ENCODE peak calls at places on chromosomes 12 and 14, in eight cellular contexts. One of them, this sample, is unnamed.

GRCh38 chr12:110270125-110270962 is 10.7 kb upstream of the ATP2A2 start:
- DNase-seq in esophagus muscularis mucosa: no peak
- DNase-seq in CD4-positive, alpha-beta T cell: no peak
- DNase-seq in mammary epithelial cell: peak; percentile 50
- DNase-seq in psoas muscle: peak; percentile 86
- DNase-seq in tibial artery: no peak
- DNase-seq in esophagus squamous epithelium: no peak
- DNase-seq in upper lobe of right lung: no peak
- DNase-seq in this sample: no peak

GRCh38 chr12:1527789-1528188 is 66.6 kb downstream of the FBXL14 start:
- DNase-seq in esophagus muscularis mucosa: no peak
- DNase-seq in CD4-positive, alpha-beta T cell: no peak
- DNase-seq in mammary epithelial cell: peak; percentile 84
- DNase-seq in psoas muscle: no peak
- DNase-seq in tibial artery: no peak
- DNase-seq in esophagus squamous epithelium: no peak
- DNase-seq in upper lobe of right lung: peak; percentile 26
- DNase-seq in this sample: no peak

GRCh38 chr12:106498056-106498455 is 84.7 kb upstream of the RFX4 start:
- DNase-seq in esophagus muscularis mucosa: no peak
- DNase-seq in CD4-positive, alpha-beta T cell: no peak
- DNase-seq in mammary epithelial cell: peak; percentile 34
- DNase-seq in psoas muscle: no peak
- DNase-seq in tibial artery: no peak
- DNase-seq in esophagus squamous epithelium: no peak
- DNase-seq in upper lobe of right lung: no peak
- DNase-seq in this sample: no peak

GRCh38 chr12:28506271-28506670 is 316.0 kb downstream of the CCDC91 start:
- DNase-seq in esophagus muscularis mucosa: no peak
- DNase-seq in CD4-positive, alpha-beta T cell: no peak
- DNase-seq in mammary epithelial cell: no peak
- DNase-seq in psoas muscle: no peak
- DNase-seq in tibial artery: no peak
- DNase-seq in esophagus squamous epithelium: no peak
- DNase-seq in upper lobe of right lung: no peak
- DNase-seq in this sample: no peak

GRCh38 chr14:42149609-42150261 is 543.1 kb downstream of the LRFN5 start:
- DNase-seq in esophagus muscularis mucosa: no peak
- DNase-seq in CD4-positive, alpha-beta T cell: no peak
- DNase-seq in mammary epithelial cell: no peak
- DNase-seq in psoas muscle: no peak
- DNase-seq in tibial artery: no peak
- DNase-seq in esophagus squamous epithelium: no peak
- DNase-seq in upper lobe of right lung: no peak
- DNase-seq in this sample: no peak

GRCh38 chr14:38070213-38070612 is 137.5 kb upstream of the SSTR1 start:
- DNase-seq in esophagus muscularis mucosa: no peak
- DNase-seq in CD4-positive, alpha-beta T cell: no peak
- DNase-seq in mammary epithelial cell: no peak
- DNase-seq in psoas muscle: no peak
- DNase-seq in tibial artery: no peak
- DNase-seq in esophagus squamous epithelium: no peak
- DNase-seq in upper lobe of right lung: no peak
- DNase-seq in this sample: no peak

GRCh38 chr14:75734848-75735247 is 73.8 kb downstream of the TTLL5 start:
- DNase-seq in esophagus muscularis mucosa: no peak
- DNase-seq in CD4-positive, alpha-beta T cell: no peak
- DNase-seq in mammary epithelial cell: no peak
- DNase-seq in psoas muscle: no peak
- DNase-seq in tibial artery: no peak
- DNase-seq in esophagus squamous epithelium: no peak
- DNase-seq in upper lobe of right lung: no peak
- DNase-seq in this sample: no peak

GRCh38 chr14:73771848-73772705 is 57.9 kb upstream of the PNMA1 start:
- DNase-seq in esophagus muscularis mucosa: no peak
- DNase-seq in CD4-positive, alpha-beta T cell: peak; percentile 54
- DNase-seq in mammary epithelial cell: peak; percentile 81
- DNase-seq in psoas muscle: peak; percentile 76
- DNase-seq in tibial artery: no peak
- DNase-seq in esophagus squamous epithelium: no peak
- DNase-seq in upper lobe of right lung: peak; percentile 86
- DNase-seq in this sample: no peak

GRCh38 chr14:37889087-37889486 is 293.7 kb downstream of the TTC6 start:
- DNase-seq in esophagus muscularis mucosa: no peak
- DNase-seq in CD4-positive, alpha-beta T cell: no peak
- DNase-seq in mammary epithelial cell: no peak
- DNase-seq in psoas muscle: no peak
- DNase-seq in tibial artery: no peak
- DNase-seq in esophagus squamous epithelium: no peak
- DNase-seq in upper lobe of right lung: no peak
- DNase-seq in this sample: no peak

GRCh38 chr12:58895053-58895452 is 25.3 kb downstream of the LRIG3 start:
- DNase-seq in esophagus muscularis mucosa: no peak
- DNase-seq in CD4-positive, alpha-beta T cell: no peak
- DNase-seq in mammary epithelial cell: no peak
- DNase-seq in psoas muscle: no peak
- DNase-seq in tibial artery: no peak
- DNase-seq in esophagus squamous epithelium: no peak
- DNase-seq in upper lobe of right lung: no peak
- DNase-seq in this sample: no peak

GRCh38 chr14:61754627-61755381 is 7.4 kb upstream of the SNAPC1 start:
- DNase-seq in esophagus muscularis mucosa: no peak
- DNase-seq in CD4-positive, alpha-beta T cell: no peak
- DNase-seq in mammary epithelial cell: no peak
- DNase-seq in psoas muscle: no peak
- DNase-seq in tibial artery: no peak
- DNase-seq in esophagus squamous epithelium: no peak
- DNase-seq in upper lobe of right lung: no peak
- DNase-seq in this sample: no peak
- H3K27ac ChIP-seq in esophagus muscularis mucosa: no peak overlapping the region
- H3K27ac ChIP-seq in CD4-positive, alpha-beta T cell: no peak overlapping the region
- H3K27ac ChIP-seq in mammary epithelial cell: no peak overlapping the region
- H3K27ac ChIP-seq in psoas muscle: no peak overlapping the region
- H3K27ac ChIP-seq in tibial artery: no peak overlapping the region
- H3K27ac ChIP-seq in esophagus squamous epithelium: no peak overlapping the region
- H3K27ac ChIP-seq in upper lobe of right lung: no peak overlapping the region
- H3K27ac ChIP-seq in this sample: no peak overlapping the region

GRCh38 chr14:45253754-45254300 is 825 bp upstream of the MIS18BP1 start:
- DNase-seq in esophagus muscularis mucosa: no peak
- DNase-seq in CD4-positive, alpha-beta T cell: peak; percentile 7
- DNase-seq in mammary epithelial cell: peak; percentile 63
- DNase-seq in psoas muscle: peak; percentile 59
- DNase-seq in tibial artery: peak; percentile 25
- DNase-seq in esophagus squamous epithelium: no peak
- DNase-seq in upper lobe of right lung: peak; percentile 75
- DNase-seq in this sample: no peak
- H3K27ac ChIP-seq in esophagus muscularis mucosa: peak overlapping the region; percentile 93
- H3K27ac ChIP-seq in CD4-positive, alpha-beta T cell: peak overlapping the region; percentile 69
- H3K27ac ChIP-seq in mammary epithelial cell: peak overlapping the region; percentile 81
- H3K27ac ChIP-seq in psoas muscle: peak overlapping the region; percentile 87
- H3K27ac ChIP-seq in tibial artery: peak overlapping the region; percentile 85
- H3K27ac ChIP-seq in esophagus squamous epithelium: peak overlapping the region; percentile 88
- H3K27ac ChIP-seq in upper lobe of right lung: peak overlapping the region; percentile 98
- H3K27ac ChIP-seq in this sample: peak overlapping the region; percentile 96

GRCh38 chr14:96688629-96689028 is 108.6 kb upstream of the VRK1 start:
- DNase-seq in esophagus muscularis mucosa: no peak
- DNase-seq in CD4-positive, alpha-beta T cell: no peak
- DNase-seq in mammary epithelial cell: no peak
- DNase-seq in psoas muscle: no peak
- DNase-seq in tibial artery: no peak
- DNase-seq in esophagus squamous epithelium: no peak
- DNase-seq in upper lobe of right lung: no peak
- DNase-seq in this sample: no peak

GRCh38 chr14:96693252-96693820 is 103.8 kb upstream of the VRK1 start:
- DNase-seq in esophagus muscularis mucosa: no peak
- DNase-seq in CD4-positive, alpha-beta T cell: no peak
- DNase-seq in mammary epithelial cell: no peak
- DNase-seq in psoas muscle: no peak
- DNase-seq in tibial artery: no peak
- DNase-seq in esophagus squamous epithelium: no peak
- DNase-seq in upper lobe of right lung: no peak
- DNase-seq in this sample: no peak

GRCh38 chr14:96693986-96694385 is 103.2 kb upstream of the VRK1 start:
- DNase-seq in esophagus muscularis mucosa: no peak
- DNase-seq in CD4-positive, alpha-beta T cell: no peak
- DNase-seq in mammary epithelial cell: no peak
- DNase-seq in psoas muscle: no peak
- DNase-seq in tibial artery: no peak
- DNase-seq in esophagus squamous epithelium: no peak
- DNase-seq in upper lobe of right lung: no peak
- DNase-seq in this sample: no peak

GRCh38 chr14:96686126-96686525 is 111.1 kb upstream of the VRK1 start:
- DNase-seq in esophagus muscularis mucosa: no peak
- DNase-seq in CD4-positive, alpha-beta T cell: no peak
- DNase-seq in mammary epithelial cell: no peak
- DNase-seq in psoas muscle: no peak
- DNase-seq in tibial artery: no peak
- DNase-seq in esophagus squamous epithelium: no peak
- DNase-seq in upper lobe of right lung: no peak
- DNase-seq in this sample: no peak

GRCh38 chr14:96690713-96691383 is 106.3 kb upstream of the VRK1 start:
- DNase-seq in esophagus muscularis mucosa: no peak
- DNase-seq in CD4-positive, alpha-beta T cell: no peak
- DNase-seq in mammary epithelial cell: no peak
- DNase-seq in psoas muscle: no peak
- DNase-seq in tibial artery: no peak
- DNase-seq in esophagus squamous epithelium: no peak
- DNase-seq in upper lobe of right lung: no peak
- DNase-seq in this sample: no peak
- H3K27ac ChIP-seq in esophagus muscularis mucosa: no peak overlapping the region
- H3K27ac ChIP-seq in CD4-positive, alpha-beta T cell: no peak overlapping the region
- H3K27ac ChIP-seq in mammary epithelial cell: no peak overlapping the region
- H3K27ac ChIP-seq in psoas muscle: no peak overlapping the region
- H3K27ac ChIP-seq in tibial artery: no peak overlapping the region
- H3K27ac ChIP-seq in esophagus squamous epithelium: no peak overlapping the region
- H3K27ac ChIP-seq in upper lobe of right lung: no peak overlapping the region
- H3K27ac ChIP-seq in this sample: no peak overlapping the region

GRCh38 chr14:55120466-55121144 is 8.4 kb upstream of the LGALS3 start:
- DNase-seq in esophagus muscularis mucosa: no peak
- DNase-seq in CD4-positive, alpha-beta T cell: no peak
- DNase-seq in mammary epithelial cell: no peak
- DNase-seq in psoas muscle: no peak
- DNase-seq in tibial artery: no peak
- DNase-seq in esophagus squamous epithelium: no peak
- DNase-seq in upper lobe of right lung: no peak
- DNase-seq in this sample: no peak

GRCh38 chr14:55123101-55123500 is 6.0 kb upstream of the LGALS3 start:
- DNase-seq in esophagus muscularis mucosa: no peak
- DNase-seq in CD4-positive, alpha-beta T cell: no peak
- DNase-seq in mammary epithelial cell: peak; percentile 73
- DNase-seq in psoas muscle: no peak
- DNase-seq in tibial artery: no peak
- DNase-seq in esophagus squamous epithelium: no peak
- DNase-seq in upper lobe of right lung: no peak
- DNase-seq in this sample: no peak

GRCh38 chr14:55121628-55122440 is 7.2 kb upstream of the LGALS3 start:
- DNase-seq in esophagus muscularis mucosa: no peak
- DNase-seq in CD4-positive, alpha-beta T cell: no peak
- DNase-seq in mammary epithelial cell: no peak
- DNase-seq in psoas muscle: no peak
- DNase-seq in tibial artery: no peak
- DNase-seq in esophagus squamous epithelium: no peak
- DNase-seq in upper lobe of right lung: no peak
- DNase-seq in this sample: no peak

GRCh38 chr14:55121146-55121545 is 7.9 kb upstream of the LGALS3 start:
- DNase-seq in esophagus muscularis mucosa: no peak
- DNase-seq in CD4-positive, alpha-beta T cell: no peak
- DNase-seq in mammary epithelial cell: no peak
- DNase-seq in psoas muscle: no peak
- DNase-seq in tibial artery: no peak
- DNase-seq in esophagus squamous epithelium: no peak
- DNase-seq in upper lobe of right lung: no peak
- DNase-seq in this sample: no peak

DNA sequence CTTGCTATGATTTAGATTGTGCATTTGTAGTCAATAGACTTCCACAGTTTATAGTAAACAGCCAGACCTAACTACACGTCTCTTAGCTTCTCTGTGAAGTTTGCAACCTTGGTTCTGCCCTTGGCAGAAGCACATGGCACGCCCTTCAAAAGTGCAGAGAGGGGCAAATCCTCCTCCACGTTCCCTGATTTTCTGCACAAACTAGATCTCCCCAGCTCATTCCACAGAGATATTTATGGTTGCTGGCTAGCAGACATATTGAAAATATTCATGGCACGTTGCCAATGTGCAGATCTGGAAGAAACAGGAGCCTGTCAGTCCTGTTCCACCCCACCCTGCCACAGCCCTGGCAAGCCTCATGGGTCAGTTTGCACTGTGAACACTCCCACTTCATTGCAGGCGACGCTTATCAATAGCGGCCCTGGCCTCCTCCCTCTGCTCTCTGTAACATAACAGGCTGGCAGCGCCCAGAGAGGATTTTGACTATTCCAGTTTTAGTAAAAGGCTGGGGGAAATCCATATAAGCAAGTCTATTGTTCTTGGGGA is 6.5 kb upstream of the LGALS3 start:
- DNase-seq in esophagus muscularis mucosa: no peak
- DNase-seq in CD4-positive, alpha-beta T cell: no peak
- DNase-seq in mammary epithelial cell: no peak
- DNase-seq in psoas muscle: no peak
- DNase-seq in tibial artery: no peak
- DNase-seq in esophagus squamous epithelium: no peak
- DNase-seq in upper lobe of right lung: no peak
- DNase-seq in this sample: no peak
- H3K27ac ChIP-seq in esophagus muscularis mucosa: no peak overlapping the region
- H3K27ac ChIP-seq in CD4-positive, alpha-beta T cell: no peak overlapping the region
- H3K27ac ChIP-seq in mammary epithelial cell: no peak overlapping the region
- H3K27ac ChIP-seq in psoas muscle: no peak overlapping the region
- H3K27ac ChIP-seq in tibial artery: peak overlapping the region; percentile 51
- H3K27ac ChIP-seq in esophagus squamous epithelium: peak overlapping the region; percentile 75
- H3K27ac ChIP-seq in upper lobe of right lung: peak overlapping the region; percentile 1
- H3K27ac ChIP-seq in this sample: no peak overlapping the region

DNA sequence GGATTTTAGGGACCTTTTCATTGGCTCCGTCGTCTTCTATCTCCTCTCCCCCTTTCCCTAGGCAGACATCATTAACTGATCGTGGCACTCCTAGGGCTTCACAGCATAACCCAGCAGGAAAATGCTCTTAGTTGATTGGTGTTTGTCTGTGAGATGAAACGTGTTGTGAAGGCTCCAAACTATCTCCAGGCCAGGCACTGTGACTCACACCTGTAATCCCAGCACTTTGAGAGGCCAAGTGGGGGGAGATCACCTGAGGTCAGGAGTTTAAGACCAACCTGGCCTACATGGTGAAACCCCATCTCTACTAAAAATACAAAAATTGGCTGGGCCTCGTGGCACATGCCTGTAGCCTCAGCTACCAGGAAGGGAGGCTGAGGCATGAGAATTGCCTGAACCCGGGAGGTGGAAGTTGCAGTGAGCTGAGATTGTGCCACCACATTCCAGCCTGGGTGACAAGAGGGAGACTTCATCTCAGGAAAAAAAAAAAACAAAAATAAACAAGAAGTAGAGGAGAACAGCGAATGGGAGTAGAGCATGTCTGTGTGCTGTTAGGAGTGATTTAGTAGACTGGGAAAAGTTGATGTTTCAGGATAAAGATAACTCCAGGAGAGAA is 32.3 kb upstream of the WDR89 start:
- DNase-seq in esophagus muscularis mucosa: no peak
- DNase-seq in CD4-positive, alpha-beta T cell: no peak
- DNase-seq in mammary epithelial cell: no peak
- DNase-seq in psoas muscle: no peak
- DNase-seq in tibial artery: no peak
- DNase-seq in esophagus squamous epithelium: no peak
- DNase-seq in upper lobe of right lung: no peak
- DNase-seq in this sample: no peak
- H3K27ac ChIP-seq in esophagus muscularis mucosa: no peak overlapping the region
- H3K27ac ChIP-seq in CD4-positive, alpha-beta T cell: no peak overlapping the region
- H3K27ac ChIP-seq in mammary epithelial cell: no peak overlapping the region
- H3K27ac ChIP-seq in psoas muscle: no peak overlapping the region
- H3K27ac ChIP-seq in tibial artery: no peak overlapping the region
- H3K27ac ChIP-seq in esophagus squamous epithelium: no peak overlapping the region
- H3K27ac ChIP-seq in upper lobe of right lung: no peak overlapping the region
- H3K27ac ChIP-seq in this sample: no peak overlapping the region

GRCh38 chr12:131219173-131220006 is 265.7 kb downstream of the ADGRD1 start:
- DNase-seq in esophagus muscularis mucosa: no peak
- DNase-seq in CD4-positive, alpha-beta T cell: no peak
- DNase-seq in mammary epithelial cell: no peak
- DNase-seq in psoas muscle: no peak
- DNase-seq in tibial artery: no peak
- DNase-seq in esophagus squamous epithelium: no peak
- DNase-seq in upper lobe of right lung: no peak
- DNase-seq in this sample: no peak
- H3K27ac ChIP-seq in esophagus muscularis mucosa: no peak overlapping the region
- H3K27ac ChIP-seq in CD4-positive, alpha-beta T cell: no peak overlapping the region
- H3K27ac ChIP-seq in mammary epithelial cell: no peak overlapping the region
- H3K27ac ChIP-seq in psoas muscle: no peak overlapping the region
- H3K27ac ChIP-seq in tibial artery: no peak overlapping the region
- H3K27ac ChIP-seq in esophagus squamous epithelium: no peak overlapping the region
- H3K27ac ChIP-seq in upper lobe of right lung: no peak overlapping the region
- H3K27ac ChIP-seq in this sample: no peak overlapping the region

This sample was measured in thoracic aorta.